ENCODE peak calls at places on chromosomes 1 and 21, in nine cellular contexts. One of them, this sample, is unnamed.

GRCh38 chr1:91502138-91502881 is 1.7 kb downstream of the CDC7 start:
- DNase-seq in right cardiac atrium: no peak
- DNase-seq in tibial artery: no peak
- DNase-seq in naive thymus-derived CD4-positive, alpha-beta T cell: no peak
- DNase-seq in CD8-positive, alpha-beta memory T cell: no peak
- DNase-seq in tibial nerve: no peak
- DNase-seq in pancreas: no peak
- DNase-seq in CD4-positive, CD25-positive, alpha-beta regulatory T cell: no peak
- DNase-seq in CD8-positive, alpha-beta T cell: no peak
- DNase-seq in this sample: no peak

GRCh38 chr1:29698033-29698432 is 461.7 kb downstream of the PTPRU start:
- DNase-seq in right cardiac atrium: peak; percentile 34
- DNase-seq in tibial artery: no peak
- DNase-seq in naive thymus-derived CD4-positive, alpha-beta T cell: no peak
- DNase-seq in CD8-positive, alpha-beta memory T cell: no peak
- DNase-seq in tibial nerve: no peak
- DNase-seq in pancreas: no peak
- DNase-seq in CD4-positive, CD25-positive, alpha-beta regulatory T cell: no peak
- DNase-seq in CD8-positive, alpha-beta T cell: no peak
- DNase-seq in this sample: peak; percentile 23

GRCh38 chr1:56197946-56198345 is 381.4 kb downstream of the PLPP3 start:
- DNase-seq in right cardiac atrium: no peak
- DNase-seq in tibial artery: no peak
- DNase-seq in naive thymus-derived CD4-positive, alpha-beta T cell: no peak
- DNase-seq in CD8-positive, alpha-beta memory T cell: no peak
- DNase-seq in tibial nerve: no peak
- DNase-seq in pancreas: no peak
- DNase-seq in CD4-positive, CD25-positive, alpha-beta regulatory T cell: no peak
- DNase-seq in CD8-positive, alpha-beta T cell: no peak
- DNase-seq in this sample: no peak

GRCh38 chr1:101112051-101112770 is 86.6 kb upstream of the DPH5 start:
- DNase-seq in right cardiac atrium: peak; percentile 65
- DNase-seq in tibial artery: peak; percentile 52
- DNase-seq in naive thymus-derived CD4-positive, alpha-beta T cell: peak; percentile 36
- DNase-seq in CD8-positive, alpha-beta memory T cell: peak; percentile 67
- DNase-seq in tibial nerve: no peak
- DNase-seq in pancreas: no peak
- DNase-seq in CD4-positive, CD25-positive, alpha-beta regulatory T cell: peak; percentile 96
- DNase-seq in CD8-positive, alpha-beta T cell: peak; percentile 82
- DNase-seq in this sample: no peak

GRCh38 chr1:228316589-228317387 is 89.8 kb downstream of the TRIM11 start:
- DNase-seq in right cardiac atrium: no peak
- DNase-seq in tibial artery: no peak
- DNase-seq in naive thymus-derived CD4-positive, alpha-beta T cell: no peak
- DNase-seq in CD8-positive, alpha-beta memory T cell: no peak
- DNase-seq in tibial nerve: no peak
- DNase-seq in pancreas: peak; percentile 70
- DNase-seq in CD4-positive, CD25-positive, alpha-beta regulatory T cell: no peak
- DNase-seq in CD8-positive, alpha-beta T cell: no peak
- DNase-seq in this sample: no peak

GRCh38 chr1:247304046-247304445 is 27.6 kb downstream of the ZNF496 start:
- DNase-seq in right cardiac atrium: no peak
- DNase-seq in tibial artery: no peak
- DNase-seq in naive thymus-derived CD4-positive, alpha-beta T cell: no peak
- DNase-seq in CD8-positive, alpha-beta memory T cell: no peak
- DNase-seq in tibial nerve: no peak
- DNase-seq in pancreas: no peak
- DNase-seq in CD4-positive, CD25-positive, alpha-beta regulatory T cell: no peak
- DNase-seq in CD8-positive, alpha-beta T cell: no peak
- DNase-seq in this sample: no peak

GRCh38 chr1:7948950-7949349 is 8.3 kb upstream of the TNFRSF9 start:
- DNase-seq in right cardiac atrium: no peak
- DNase-seq in tibial artery: no peak
- DNase-seq in naive thymus-derived CD4-positive, alpha-beta T cell: no peak
- DNase-seq in CD8-positive, alpha-beta memory T cell: peak; percentile 9
- DNase-seq in tibial nerve: no peak
- DNase-seq in pancreas: no peak
- DNase-seq in CD4-positive, CD25-positive, alpha-beta regulatory T cell: peak; percentile 94
- DNase-seq in CD8-positive, alpha-beta T cell: no peak
- DNase-seq in this sample: no peak

GRCh38 chr1:111725192-111725591 is 14.0 kb downstream of the INKA2 start:
- DNase-seq in right cardiac atrium: peak; percentile 46
- DNase-seq in tibial artery: no peak
- DNase-seq in naive thymus-derived CD4-positive, alpha-beta T cell: no peak
- DNase-seq in CD8-positive, alpha-beta memory T cell: no peak
- DNase-seq in tibial nerve: no peak
- DNase-seq in pancreas: no peak
- DNase-seq in CD4-positive, CD25-positive, alpha-beta regulatory T cell: no peak
- DNase-seq in CD8-positive, alpha-beta T cell: peak; percentile 35
- DNase-seq in this sample: no peak

GRCh38 chr1:240352769-240353168 is 259.2 kb downstream of the GREM2 start:
- DNase-seq in right cardiac atrium: no peak
- DNase-seq in tibial artery: no peak
- DNase-seq in naive thymus-derived CD4-positive, alpha-beta T cell: no peak
- DNase-seq in CD8-positive, alpha-beta memory T cell: no peak
- DNase-seq in tibial nerve: no peak
- DNase-seq in pancreas: no peak
- DNase-seq in CD4-positive, CD25-positive, alpha-beta regulatory T cell: no peak
- DNase-seq in CD8-positive, alpha-beta T cell: no peak
- DNase-seq in this sample: no peak

GRCh38 chr1:18447509-18448220 is 33.1 kb upstream of the KLHDC7A start:
- DNase-seq in right cardiac atrium: no peak
- DNase-seq in tibial artery: no peak
- DNase-seq in naive thymus-derived CD4-positive, alpha-beta T cell: no peak
- DNase-seq in CD8-positive, alpha-beta memory T cell: no peak
- DNase-seq in tibial nerve: no peak
- DNase-seq in pancreas: no peak
- DNase-seq in CD4-positive, CD25-positive, alpha-beta regulatory T cell: no peak
- DNase-seq in CD8-positive, alpha-beta T cell: no peak
- DNase-seq in this sample: no peak

GRCh38 chr1:56073614-56074356 is 505.6 kb downstream of the PLPP3 start:
- DNase-seq in right cardiac atrium: peak; percentile 85
- DNase-seq in tibial artery: peak; percentile 88
- DNase-seq in naive thymus-derived CD4-positive, alpha-beta T cell: no peak
- DNase-seq in CD8-positive, alpha-beta memory T cell: no peak
- DNase-seq in tibial nerve: peak; percentile 83
- DNase-seq in pancreas: no peak
- DNase-seq in CD4-positive, CD25-positive, alpha-beta regulatory T cell: no peak
- DNase-seq in CD8-positive, alpha-beta T cell: no peak
- DNase-seq in this sample: peak; percentile 33

GRCh38 chr21:41741253-41742072 is 25.4 kb downstream of the RIPK4 start:
- DNase-seq in right cardiac atrium: no peak
- DNase-seq in tibial artery: no peak
- DNase-seq in naive thymus-derived CD4-positive, alpha-beta T cell: no peak
- DNase-seq in CD8-positive, alpha-beta memory T cell: no peak
- DNase-seq in tibial nerve: no peak
- DNase-seq in pancreas: peak; percentile 63
- DNase-seq in CD4-positive, CD25-positive, alpha-beta regulatory T cell: no peak
- DNase-seq in CD8-positive, alpha-beta T cell: no peak
- DNase-seq in this sample: no peak

GRCh38 chr21:10627316-10627863 is 106.0 kb downstream of the TPTE start:
- DNase-seq in right cardiac atrium: no peak
- DNase-seq in tibial artery: no peak
- DNase-seq in naive thymus-derived CD4-positive, alpha-beta T cell: no peak
- DNase-seq in CD8-positive, alpha-beta memory T cell: no peak
- DNase-seq in tibial nerve: no peak
- DNase-seq in pancreas: peak; percentile 46
- DNase-seq in CD4-positive, CD25-positive, alpha-beta regulatory T cell: no peak
- DNase-seq in CD8-positive, alpha-beta T cell: no peak
- DNase-seq in this sample: no peak

GRCh38 chr1:81801032-81801833 is 499 bp downstream of the ADGRL2 start:
- DNase-seq in right cardiac atrium: peak; percentile 81
- DNase-seq in tibial artery: peak; percentile 84
- DNase-seq in naive thymus-derived CD4-positive, alpha-beta T cell: no peak
- DNase-seq in CD8-positive, alpha-beta memory T cell: no peak
- DNase-seq in tibial nerve: peak; percentile 56
- DNase-seq in pancreas: peak; percentile 77
- DNase-seq in CD4-positive, CD25-positive, alpha-beta regulatory T cell: peak; percentile 3
- DNase-seq in CD8-positive, alpha-beta T cell: no peak
- DNase-seq in this sample: peak; percentile 81

GRCh38 chr1:155124503-155125463 is 2.9 kb upstream of the EFNA1 start:
- DNase-seq in right cardiac atrium: no peak
- DNase-seq in tibial artery: no peak
- DNase-seq in naive thymus-derived CD4-positive, alpha-beta T cell: no peak
- DNase-seq in CD8-positive, alpha-beta memory T cell: no peak
- DNase-seq in tibial nerve: no peak
- DNase-seq in pancreas: no peak
- DNase-seq in CD4-positive, CD25-positive, alpha-beta regulatory T cell: no peak
- DNase-seq in CD8-positive, alpha-beta T cell: no peak
- DNase-seq in this sample: peak; percentile 67

GRCh38 chr1:42143875-42144274 is 9.3 kb upstream of the GUCA2B start:
- DNase-seq in right cardiac atrium: no peak
- DNase-seq in tibial artery: no peak
- DNase-seq in naive thymus-derived CD4-positive, alpha-beta T cell: no peak
- DNase-seq in CD8-positive, alpha-beta memory T cell: no peak
- DNase-seq in tibial nerve: no peak
- DNase-seq in pancreas: no peak
- DNase-seq in CD4-positive, CD25-positive, alpha-beta regulatory T cell: no peak
- DNase-seq in CD8-positive, alpha-beta T cell: no peak
- DNase-seq in this sample: no peak

GRCh38 chr21:39537571-39537970 is 75.2 kb upstream of the B3GALT5 start:
- DNase-seq in right cardiac atrium: no peak
- DNase-seq in tibial artery: no peak
- DNase-seq in naive thymus-derived CD4-positive, alpha-beta T cell: no peak
- DNase-seq in CD8-positive, alpha-beta memory T cell: no peak
- DNase-seq in tibial nerve: no peak
- DNase-seq in pancreas: no peak
- DNase-seq in CD4-positive, CD25-positive, alpha-beta regulatory T cell: no peak
- DNase-seq in CD8-positive, alpha-beta T cell: no peak
- DNase-seq in this sample: peak; percentile 50

GRCh38 chr1:62515055-62515454 is 78.2 kb downstream of the USP1 start:
- DNase-seq in right cardiac atrium: no peak
- DNase-seq in tibial artery: no peak
- DNase-seq in naive thymus-derived CD4-positive, alpha-beta T cell: no peak
- DNase-seq in CD8-positive, alpha-beta memory T cell: no peak
- DNase-seq in tibial nerve: no peak
- DNase-seq in pancreas: no peak
- DNase-seq in CD4-positive, CD25-positive, alpha-beta regulatory T cell: no peak
- DNase-seq in CD8-positive, alpha-beta T cell: no peak
- DNase-seq in this sample: no peak

GRCh38 chr1:203104096-203104495 is 18.3 kb upstream of the MYOG start:
- DNase-seq in right cardiac atrium: no peak
- DNase-seq in tibial artery: no peak
- DNase-seq in naive thymus-derived CD4-positive, alpha-beta T cell: no peak
- DNase-seq in CD8-positive, alpha-beta memory T cell: no peak
- DNase-seq in tibial nerve: no peak
- DNase-seq in pancreas: no peak
- DNase-seq in CD4-positive, CD25-positive, alpha-beta regulatory T cell: no peak
- DNase-seq in CD8-positive, alpha-beta T cell: no peak
- DNase-seq in this sample: no peak

GRCh38 chr1:207823880-207824566 is 72.2 kb downstream of the CD46 start:
- DNase-seq in right cardiac atrium: peak; percentile 85
- DNase-seq in tibial artery: peak; percentile 89
- DNase-seq in naive thymus-derived CD4-positive, alpha-beta T cell: peak; percentile 52
- DNase-seq in CD8-positive, alpha-beta memory T cell: peak; percentile 36
- DNase-seq in tibial nerve: peak; percentile 73
- DNase-seq in pancreas: peak; percentile 91
- DNase-seq in CD4-positive, CD25-positive, alpha-beta regulatory T cell: peak; percentile 92
- DNase-seq in CD8-positive, alpha-beta T cell: peak; percentile 80
- DNase-seq in this sample: peak; percentile 85
- H3K4me3 ChIP-seq in right cardiac atrium: peak overlapping the region; percentile 80
- H3K4me3 ChIP-seq in tibial artery: peak overlapping the region; percentile 81
- H3K4me3 ChIP-seq in naive thymus-derived CD4-positive, alpha-beta T cell: peak overlapping the region; percentile 87
- H3K4me3 ChIP-seq in CD8-positive, alpha-beta memory T cell: peak overlapping the region; percentile 59
- H3K4me3 ChIP-seq in tibial nerve: peak overlapping the region; percentile 75
- H3K4me3 ChIP-seq in pancreas: peak overlapping the region; percentile 66
- H3K4me3 ChIP-seq in CD4-positive, CD25-positive, alpha-beta regulatory T cell: peak overlapping the region; percentile 95
- H3K4me3 ChIP-seq in CD8-positive, alpha-beta T cell: peak overlapping the region; percentile 70
- H3K4me3 ChIP-seq in this sample: peak overlapping the region; percentile 59

GRCh38 chr1:244843148-244843978 is 7.9 kb downstream of the COX20 start:
- DNase-seq in right cardiac atrium: no peak
- DNase-seq in tibial artery: no peak
- DNase-seq in naive thymus-derived CD4-positive, alpha-beta T cell: no peak
- DNase-seq in CD8-positive, alpha-beta memory T cell: no peak
- DNase-seq in tibial nerve: no peak
- DNase-seq in pancreas: no peak
- DNase-seq in CD4-positive, CD25-positive, alpha-beta regulatory T cell: no peak
- DNase-seq in CD8-positive, alpha-beta T cell: no peak
- DNase-seq in this sample: no peak
- H3K27ac ChIP-seq in right cardiac atrium: no peak overlapping the region
- H3K27ac ChIP-seq in tibial artery: no peak overlapping the region
- H3K27ac ChIP-seq in naive thymus-derived CD4-positive, alpha-beta T cell: no peak overlapping the region
- H3K27ac ChIP-seq in CD8-positive, alpha-beta memory T cell: no peak overlapping the region
- H3K27ac ChIP-seq in tibial nerve: no peak overlapping the region
- H3K27ac ChIP-seq in pancreas: no peak overlapping the region
- H3K27ac ChIP-seq in CD4-positive, CD25-positive, alpha-beta regulatory T cell: no peak overlapping the region
- H3K27ac ChIP-seq in CD8-positive, alpha-beta T cell: no peak overlapping the region
- H3K27ac ChIP-seq in this sample: no peak overlapping the region

DNA sequence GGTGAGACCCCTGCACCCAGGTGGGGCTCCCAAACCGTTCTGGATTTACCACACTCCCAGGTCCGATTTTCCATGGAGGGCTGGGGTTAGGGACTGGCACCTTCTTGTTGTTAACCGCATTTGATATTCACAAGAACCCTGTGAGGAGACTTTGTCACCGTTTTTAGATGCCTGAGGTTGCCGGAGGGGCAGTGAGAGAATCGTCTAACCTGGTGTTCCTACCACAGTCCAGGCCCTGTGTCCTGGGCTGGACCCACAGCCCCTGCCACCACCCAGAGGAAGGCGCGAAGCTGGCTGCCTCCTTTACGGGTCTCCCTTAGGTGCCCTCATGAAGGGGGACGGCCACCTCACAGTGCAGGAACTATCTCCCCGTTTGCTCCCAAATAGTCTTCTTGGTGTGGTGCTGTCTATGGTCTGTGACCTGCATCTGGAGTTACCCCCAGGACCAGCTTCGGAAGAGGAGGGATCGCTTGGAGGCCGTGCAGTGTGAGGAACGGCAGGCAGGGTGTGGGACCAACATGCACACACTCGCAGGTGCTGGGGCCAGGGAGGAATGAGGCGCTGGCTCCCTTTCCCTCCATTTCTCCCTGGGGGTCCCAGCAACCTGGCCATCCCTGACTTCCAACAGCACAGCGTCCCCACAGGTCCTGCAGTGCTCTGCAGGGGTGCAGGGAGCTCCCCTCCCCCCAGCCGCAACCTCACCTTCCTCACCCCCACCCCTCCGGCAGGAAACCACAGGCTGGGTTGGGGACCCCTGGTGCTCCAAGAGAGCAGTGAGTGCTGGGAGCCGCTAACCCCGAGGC is 7.0 kb downstream of the SIM2 start:
- DNase-seq in right cardiac atrium: no peak
- DNase-seq in tibial artery: no peak
- DNase-seq in naive thymus-derived CD4-positive, alpha-beta T cell: no peak
- DNase-seq in CD8-positive, alpha-beta memory T cell: no peak
- DNase-seq in tibial nerve: no peak
- DNase-seq in pancreas: no peak
- DNase-seq in CD4-positive, CD25-positive, alpha-beta regulatory T cell: no peak
- DNase-seq in CD8-positive, alpha-beta T cell: peak; percentile 44
- DNase-seq in this sample: peak; percentile 13
- H3K4me3 ChIP-seq in right cardiac atrium: no peak overlapping the region
- H3K4me3 ChIP-seq in tibial artery: no peak overlapping the region
- H3K4me3 ChIP-seq in naive thymus-derived CD4-positive, alpha-beta T cell: no peak overlapping the region
- H3K4me3 ChIP-seq in CD8-positive, alpha-beta memory T cell: no peak overlapping the region
- H3K4me3 ChIP-seq in tibial nerve: no peak overlapping the region
- H3K4me3 ChIP-seq in pancreas: no peak overlapping the region
- H3K4me3 ChIP-seq in CD4-positive, CD25-positive, alpha-beta regulatory T cell: no peak overlapping the region
- H3K4me3 ChIP-seq in CD8-positive, alpha-beta T cell: peak overlapping the region; percentile 30
- H3K4me3 ChIP-seq in this sample: no peak overlapping the region

DNA sequence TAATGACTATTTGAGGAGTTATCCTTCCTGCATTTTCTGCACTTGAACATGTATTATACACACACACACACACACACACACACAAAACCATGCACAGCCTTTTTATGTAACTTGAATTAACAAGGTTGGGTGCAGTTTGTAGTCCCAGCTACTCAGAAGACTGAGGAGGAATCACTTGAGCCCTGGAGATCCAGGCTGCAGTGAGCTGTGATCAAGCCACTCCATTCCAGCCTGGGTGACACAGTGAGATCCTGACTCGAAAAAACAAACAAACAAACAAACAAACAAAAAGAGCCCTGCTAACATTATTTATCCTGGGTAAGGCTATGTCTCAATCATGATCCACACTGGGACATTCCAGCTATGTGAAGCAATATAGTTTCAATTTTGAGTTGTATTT is 156.7 kb downstream of the NTPCR start:
- DNase-seq in right cardiac atrium: no peak
- DNase-seq in tibial artery: no peak
- DNase-seq in naive thymus-derived CD4-positive, alpha-beta T cell: no peak
- DNase-seq in CD8-positive, alpha-beta memory T cell: no peak
- DNase-seq in tibial nerve: no peak
- DNase-seq in pancreas: no peak
- DNase-seq in CD4-positive, CD25-positive, alpha-beta regulatory T cell: no peak
- DNase-seq in CD8-positive, alpha-beta T cell: no peak
- DNase-seq in this sample: no peak
- H3K27ac ChIP-seq in right cardiac atrium: no peak overlapping the region
- H3K27ac ChIP-seq in tibial artery: no peak overlapping the region
- H3K27ac ChIP-seq in naive thymus-derived CD4-positive, alpha-beta T cell: no peak overlapping the region
- H3K27ac ChIP-seq in CD8-positive, alpha-beta memory T cell: no peak overlapping the region
- H3K27ac ChIP-seq in tibial nerve: no peak overlapping the region
- H3K27ac ChIP-seq in pancreas: no peak overlapping the region
- H3K27ac ChIP-seq in CD4-positive, CD25-positive, alpha-beta regulatory T cell: no peak overlapping the region
- H3K27ac ChIP-seq in CD8-positive, alpha-beta T cell: no peak overlapping the region
- H3K27ac ChIP-seq in this sample: no peak overlapping the region